ENCODE peak calls at places on chromosomes 2 and 18, in ten cellular contexts. H, X, F, Z, Q, L, T, C, I and M are unnamed samples.

GRCh38 chr2:191304939-191305875 is 60.0 kb downstream of the MYO1B start:
- DNase-seq in H (peak), X (no peak), F (peak), Z (no peak), Q (peak), L (no peak), T (peak), C (no peak), I (peak), M (peak)

GRCh38 chr2:45510701-45511420 is 100.2 kb downstream of the SRBD1 start:
- DNase-seq in H (no peak), X (no peak), F (no peak), Z (no peak), Q (no peak), L (no peak), T (no peak), C (peak), I (no peak), M (no peak)

GRCh38 chr2:124320072-124320471 is 295.0 kb downstream of the CNTNAP5 start:
- DNase-seq in H (no peak), X (no peak), F (no peak), Z (no peak), Q (no peak), L (no peak), T (no peak), C (no peak), I (peak), M (no peak)

GRCh38 chr2:128215897-128216645 is 102.6 kb downstream of the HS6ST1 start:
- DNase-seq in H (no peak), X (no peak), F (no peak), Z (no peak), Q (peak), L (no peak), T (no peak), C (no peak), I (no peak), M (no peak)

GRCh38 chr2:218259099-218259921 is 1.5 kb upstream of the GPBAR1 start:
- DNase-seq in H (peak), X (no peak), F (peak), Z (no peak), Q (peak), L (no peak), T (peak), C (no peak), I (peak), M (no peak)

GRCh38 chr2:97889156-97889555 is 106.6 kb downstream of the TMEM131 start:
- DNase-seq in H (no peak), X (no peak), F (no peak), Z (no peak), Q (no peak), L (no peak), T (no peak), C (no peak), I (no peak), M (no peak)

GRCh38 chr2:24382363-24383021 is 22.2 kb upstream of the ITSN2 start:
- DNase-seq in H (no peak), X (no peak), F (peak), Z (peak), Q (peak), L (peak), T (no peak), C (peak), I (no peak), M (peak)

GRCh38 chr18:58789856-58790255 is 74.8 kb upstream of the ZNF532 start:
- DNase-seq in H (peak), X (no peak), F (peak), Z (no peak), Q (no peak), L (peak), T (no peak), C (no peak), I (no peak), M (no peak)

GRCh38 chr18:33184178-33184577 is 256.3 kb downstream of the CCDC178 start:
- DNase-seq in H (no peak), X (no peak), F (no peak), Z (no peak), Q (peak), L (no peak), T (no peak), C (no peak), I (no peak), M (no peak)

GRCh38 chr18:60383865-60384264 is 11.3 kb upstream of the MC4R start:
- DNase-seq in H (no peak), X (no peak), F (no peak), Z (no peak), Q (no peak), L (no peak), T (no peak), C (no peak), I (no peak), M (no peak)

GRCh38 chr18:4908239-4908638 is 288.8 kb downstream of the AKAIN1 start:
- DNase-seq in H (no peak), X (no peak), F (no peak), Z (no peak), Q (no peak), L (no peak), T (no peak), C (no peak), I (no peak), M (no peak)

GRCh38 chr2:175567435-175568061 is 386.0 kb upstream of the ATP5MC3 start:
- DNase-seq in H (no peak), X (no peak), F (no peak), Z (no peak), Q (no peak), L (no peak), T (no peak), C (no peak), I (peak), M (no peak)

GRCh38 chr18:57561728-57562423 is 24.6 kb downstream of the FECH start:
- DNase-seq in H (no peak), X (no peak), F (no peak), Z (peak), Q (peak), L (peak), T (no peak), C (peak), I (no peak), M (no peak)

GRCh38 chr2:55061534-55062344 is 11.5 kb upstream of the RTN4 start:
- DNase-seq in H (no peak), X (no peak), F (no peak), Z (no peak), Q (no peak), L (no peak), T (no peak), C (no peak), I (no peak), M (no peak)

GRCh38 chr2:96510931-96511595 is 5.9 kb upstream of the NEURL3 start:
- DNase-seq in H (no peak), X (no peak), F (no peak), Z (no peak), Q (no peak), L (no peak), T (peak), C (no peak), I (no peak), M (no peak)

GRCh38 chr2:203553784-203554183 is 18.7 kb upstream of the RAPH1 start:
- DNase-seq in H (no peak), X (no peak), F (no peak), Z (no peak), Q (no peak), L (no peak), T (no peak), C (no peak), I (no peak), M (no peak)

GRCh38 chr2:46983065-46983801 is 67.6 kb upstream of the MCFD2 start:
- DNase-seq in H (no peak), X (no peak), F (no peak), Z (peak), Q (peak), L (no peak), T (no peak), C (no peak), I (no peak), M (no peak)

GRCh38 chr18:55510809-55511208 is 77.2 kb downstream of the TCF4 start:
- DNase-seq in H (no peak), X (no peak), F (peak), Z (no peak), Q (peak), L (no peak), T (no peak), C (peak), I (no peak), M (peak)

GRCh38 chr18:54127759-54128378 is 96.6 kb downstream of the MBD2 start:
- DNase-seq in H (no peak), X (no peak), F (peak), Z (peak), Q (peak), L (peak), T (no peak), C (peak), I (no peak), M (peak)

GRCh38 chr2:96503637-96504243 is 1.4 kb downstream of the NEURL3 start:
- DNase-seq in H (no peak), X (no peak), F (no peak), Z (no peak), Q (no peak), L (no peak), T (no peak), C (no peak), I (no peak), M (no peak)

GRCh38 chr2:11109002-11109401 is 46.3 kb upstream of the SLC66A3 start:
- DNase-seq in H (no peak), X (no peak), F (no peak), Z (no peak), Q (no peak), L (no peak), T (no peak), C (no peak), I (no peak), M (no peak)

GRCh38 chr18:59547691-59548182 is 149.5 kb downstream of the CCBE1 start:
- DNase-seq in H (no peak), X (no peak), F (no peak), Z (no peak), Q (peak), L (no peak), T (no peak), C (no peak), I (no peak), M (peak)

GRCh38 chr2:60551241-60552095 is 2.0 kb downstream of the BCL11A start:
- DNase-seq in H (peak), X (no peak), F (peak), Z (peak), Q (peak), L (peak), T (no peak), C (peak), I (no peak), M (no peak)

GRCh38 chr18:59070181-59070912 is 69.3 kb upstream of the SEC11C start:
- DNase-seq in H (peak), X (peak), F (peak), Z (peak), Q (peak), L (peak), T (peak), C (peak), I (peak), M (peak)

GRCh38 chr2:140270229-140270628 is 1490.0 kb upstream of the NXPH2 start:
- DNase-seq in H (no peak), X (no peak), F (no peak), Z (no peak), Q (no peak), L (no peak), T (no peak), C (peak), I (no peak), M (no peak)

GRCh38 chr2:15642334-15643208 is 50.9 kb downstream of the DDX1 start:
- DNase-seq in H (no peak), X (no peak), F (no peak), Z (no peak), Q (no peak), L (no peak), T (no peak), C (no peak), I (no peak), M (no peak)

GRCh38 chr2:205706769-205707375 is 24.6 kb downstream of the NRP2 start:
- DNase-seq in H (peak), X (no peak), F (peak), Z (peak), Q (peak), L (peak), T (no peak), C (peak), I (no peak), M (peak)

GRCh38 chr18:53785811-53786210 is 438.7 kb downstream of the MBD2 start:
- DNase-seq in H (no peak), X (no peak), F (no peak), Z (no peak), Q (no peak), L (no peak), T (no peak), C (no peak), I (no peak), M (no peak)

GRCh38 chr2:58805126-58805525 is 564.0 kb upstream of the FANCL start:
- DNase-seq in H (no peak), X (no peak), F (no peak), Z (no peak), Q (no peak), L (no peak), T (no peak), C (no peak), I (no peak), M (no peak)

GRCh38 chr18:43060020-43060419 is 55.5 kb downstream of the RIT2 start:
- DNase-seq in H (no peak), X (no peak), F (no peak), Z (no peak), Q (peak), L (no peak), T (no peak), C (no peak), I (no peak), M (no peak)

GRCh38 chr2:6958616-6959235 is 41.5 kb downstream of the RNF144A start:
- DNase-seq in H (no peak), X (no peak), F (no peak), Z (no peak), Q (no peak), L (no peak), T (no peak), C (no peak), I (peak), M (no peak)

GRCh38 chr2:177799531-177799930 is 273.0 kb downstream of the PDE11A start:
- DNase-seq in H (no peak), X (no peak), F (no peak), Z (peak), Q (peak), L (peak), T (no peak), C (peak), I (no peak), M (no peak)

GRCh38 chr2:201965550-201965949 is 68.1 kb upstream of the FZD7 start:
- DNase-seq in H (no peak), X (no peak), F (no peak), Z (no peak), Q (no peak), L (peak), T (no peak), C (peak), I (no peak), M (no peak)
- TF ChIP-seq CTCF in H (no peak), X (no peak), F (no peak), Z (peak), Q (peak), L (peak), T (no peak), C (peak), I (no peak), M (no peak)

DNA sequence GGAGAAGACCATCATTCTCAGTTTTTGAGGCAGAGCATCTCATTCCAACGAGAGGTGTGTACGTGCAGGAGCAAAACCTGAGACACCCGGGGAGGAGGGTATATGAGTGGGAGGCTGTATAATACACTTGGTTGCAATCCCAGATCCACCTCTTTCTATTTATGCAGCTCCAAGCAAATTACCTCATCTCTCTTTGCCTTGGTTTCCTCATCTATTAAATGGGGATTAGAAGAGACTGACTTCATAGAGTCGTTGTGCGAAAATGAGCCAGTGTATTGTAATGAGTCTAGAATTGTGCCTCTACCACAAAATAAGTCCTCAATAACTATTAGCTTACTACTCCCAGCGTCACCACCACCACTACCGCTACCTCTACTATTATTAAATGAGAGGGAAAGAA is 40.1 kb downstream of the TGOLN2 start:
- DNase-seq in H (no peak), X (no peak), F (no peak), Z (no peak), Q (no peak), L (no peak), T (no peak), C (no peak), I (no peak), M (no peak)
- H3K27ac ChIP-seq in H (no peak), X (no peak), F (no peak), Z (no peak), Q (no peak), L (peak), T (no peak), C (peak), I (no peak), M (no peak)

GRCh38 chr2:1665761-1666505 is 78.4 kb downstream of the PXDN start:
- DNase-seq in H (no peak), X (no peak), F (no peak), Z (no peak), Q (no peak), L (no peak), T (no peak), C (no peak), I (no peak), M (no peak)
- TF ChIP-seq CTCF in H (no peak), X (no peak), F (no peak), Z (no peak), Q (no peak), L (no peak), T (no peak), C (no peak), I (no peak), M (no peak)

GRCh38 chr2:234334146-234334545 is 162.7 kb downstream of the ARL4C start:
- DNase-seq in H (no peak), X (no peak), F (no peak), Z (no peak), Q (no peak), L (no peak), T (no peak), C (no peak), I (no peak), M (no peak)

GRCh38 chr2:234331966-234332365 is 164.9 kb downstream of the ARL4C start:
- DNase-seq in H (no peak), X (no peak), F (no peak), Z (no peak), Q (no peak), L (no peak), T (no peak), C (no peak), I (peak), M (no peak)

GRCh38 chr2:234333168-234334130 is 163.4 kb downstream of the ARL4C start:
- DNase-seq in H (no peak), X (no peak), F (no peak), Z (no peak), Q (no peak), L (no peak), T (no peak), C (no peak), I (no peak), M (no peak)

GRCh38 chr2:234339016-234339415 is 157.9 kb downstream of the ARL4C start:
- DNase-seq in H (no peak), X (no peak), F (no peak), Z (no peak), Q (peak), L (no peak), T (no peak), C (no peak), I (no peak), M (no peak)

GRCh38 chr2:234335676-234336228 is 161.1 kb downstream of the ARL4C start:
- DNase-seq in H (peak), X (peak), F (peak), Z (no peak), Q (peak), L (peak), T (no peak), C (no peak), I (peak), M (no peak)
- H3K27ac ChIP-seq in H (no peak), X (no peak), F (peak), Z (no peak), Q (no peak), L (peak), T (no peak), C (no peak), I (peak), M (peak)

GRCh38 chr2:164952057-164952702 is 3.1 kb downstream of the SLC38A11 start:
- DNase-seq in H (no peak), X (no peak), F (no peak), Z (no peak), Q (no peak), L (no peak), T (no peak), C (no peak), I (no peak), M (no peak)

GRCh38 chr2:164954186-164954585 is 1.1 kb downstream of the SLC38A11 start:
- DNase-seq in H (no peak), X (no peak), F (no peak), Z (no peak), Q (no peak), L (no peak), T (no peak), C (no peak), I (no peak), M (no peak)

GRCh38 chr2:164953279-164953678 is 2.0 kb downstream of the SLC38A11 start:
- DNase-seq in H (no peak), X (no peak), F (no peak), Z (no peak), Q (no peak), L (no peak), T (no peak), C (no peak), I (no peak), M (no peak)

GRCh38 chr2:164960159-164960558 is 4.8 kb upstream of the SLC38A11 start:
- DNase-seq in H (no peak), X (no peak), F (no peak), Z (no peak), Q (no peak), L (no peak), T (no peak), C (no peak), I (no peak), M (no peak)

GRCh38 chr2:164954954-164955701 is at the start of gene SLC38A11:
- DNase-seq in H (peak), X (no peak), F (peak), Z (no peak), Q (peak), L (no peak), T (no peak), C (no peak), I (no peak), M (no peak)
- TF ChIP-seq CTCF in H (no peak), X (no peak), F (no peak), Z (no peak), Q (peak), L (no peak), T (no peak), C (no peak), I (no peak), M (peak)

GRCh38 chr2:239790721-239791120 is 234.4 kb downstream of the NDUFA10 start:
- DNase-seq in H (no peak), X (no peak), F (no peak), Z (no peak), Q (no peak), L (no peak), T (peak), C (no peak), I (no peak), M (no peak)
- H3K27ac ChIP-seq in H (no peak), X (no peak), F (no peak), Z (no peak), Q (no peak), L (no peak), T (no peak), C (no peak), I (no peak), M (no peak)

GRCh38 chr2:170380267-170380666 is 202.3 kb downstream of the MYO3B start:
- DNase-seq in H (no peak), X (no peak), F (no peak), Z (no peak), Q (no peak), L (no peak), T (no peak), C (no peak), I (no peak), M (no peak)
- TF ChIP-seq CTCF in H (no peak), X (no peak), F (no peak), Z (no peak), Q (no peak), L (no peak), T (no peak), C (no peak), I (no peak), M (no peak)

DNA sequence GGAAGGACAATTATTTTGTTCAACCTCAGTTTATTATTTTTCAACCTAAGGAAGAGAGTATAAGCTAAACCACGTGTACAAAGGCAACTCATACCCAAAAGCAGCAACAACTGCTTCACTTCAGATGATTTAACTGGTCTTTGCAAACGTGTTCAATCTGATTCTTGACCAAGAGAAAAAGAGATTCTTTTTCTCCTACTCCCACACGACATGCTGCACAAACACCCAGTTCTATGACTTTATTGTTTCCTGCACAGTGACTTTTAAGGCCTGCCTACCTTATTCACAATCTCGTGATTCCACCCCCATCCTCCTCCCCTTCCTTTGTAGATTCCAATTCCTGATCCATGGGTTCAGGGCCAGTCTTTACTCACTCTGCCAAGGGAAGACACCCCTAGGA is 1394.8 kb upstream of the ZEB2 start:
- DNase-seq in H (no peak), X (no peak), F (no peak), Z (no peak), Q (no peak), L (no peak), T (no peak), C (no peak), I (no peak), M (no peak)
- H3K27ac ChIP-seq in H (no peak), X (no peak), F (no peak), Z (no peak), Q (no peak), L (no peak), T (no peak), C (no peak), I (no peak), M (no peak)